ENCODE peak calls at places on chromosomes 3 and 15, in eight cellular contexts. One of them, this sample, is unnamed.

GRCh38 chr15:38589502-38589901 is 24.9 kb upstream of the RASGRP1 start:
- DNase-seq in SJSA1: no peak
- DNase-seq in H1: no peak
- DNase-seq in upper lobe of right lung: no peak
- DNase-seq in CD4-positive, CD25-positive, alpha-beta regulatory T cell: no peak
- DNase-seq in tibial nerve: no peak
- DNase-seq in fibroblast of lung: peak; percentile 64
- DNase-seq in right cardiac atrium: no peak
- DNase-seq in this sample: no peak

GRCh38 chr3:157175678-157176077 is 15.7 kb upstream of the CCNL1 start:
- DNase-seq in right cardiac atrium: peak; percentile 68
- DNase-seq in upper lobe of right lung: peak; percentile 70
- DNase-seq in tibial nerve: no peak
- DNase-seq in CD4-positive, CD25-positive, alpha-beta regulatory T cell: no peak
- DNase-seq in fibroblast of lung: peak; percentile 33
- DNase-seq in H1: no peak
- DNase-seq in SJSA1: no peak
- DNase-seq in this sample: peak; percentile 77

GRCh38 chr15:46343527-46343926 is 708.7 kb downstream of the SQOR start:
- DNase-seq in right cardiac atrium: no peak
- DNase-seq in CD4-positive, CD25-positive, alpha-beta regulatory T cell: no peak
- DNase-seq in SJSA1: no peak
- DNase-seq in H1: no peak
- DNase-seq in upper lobe of right lung: no peak
- DNase-seq in tibial nerve: no peak
- DNase-seq in fibroblast of lung: no peak
- DNase-seq in this sample: no peak

GRCh38 chr3:52327486-52328290 is 11.6 kb downstream of the DNAH1 start:
- DNase-seq in CD4-positive, CD25-positive, alpha-beta regulatory T cell: no peak
- DNase-seq in H1: no peak
- DNase-seq in fibroblast of lung: no peak
- DNase-seq in tibial nerve: no peak
- DNase-seq in upper lobe of right lung: no peak
- DNase-seq in right cardiac atrium: no peak
- DNase-seq in SJSA1: no peak
- DNase-seq in this sample: no peak

GRCh38 chr3:171591059-171591458 is 130.9 kb upstream of the TNIK start:
- DNase-seq in tibial nerve: no peak
- DNase-seq in fibroblast of lung: no peak
- DNase-seq in H1: no peak
- DNase-seq in CD4-positive, CD25-positive, alpha-beta regulatory T cell: no peak
- DNase-seq in upper lobe of right lung: no peak
- DNase-seq in SJSA1: no peak
- DNase-seq in right cardiac atrium: no peak
- DNase-seq in this sample: no peak

GRCh38 chr15:31171731-31172130 is 70.2 kb upstream of the TRPM1 start:
- DNase-seq in fibroblast of lung: no peak
- DNase-seq in CD4-positive, CD25-positive, alpha-beta regulatory T cell: no peak
- DNase-seq in SJSA1: no peak
- DNase-seq in upper lobe of right lung: no peak
- DNase-seq in H1: no peak
- DNase-seq in right cardiac atrium: no peak
- DNase-seq in tibial nerve: no peak
- DNase-seq in this sample: no peak

GRCh38 chr3:106277731-106278130 is 408.9 kb upstream of the CBLB start:
- DNase-seq in SJSA1: no peak
- DNase-seq in upper lobe of right lung: no peak
- DNase-seq in tibial nerve: no peak
- DNase-seq in CD4-positive, CD25-positive, alpha-beta regulatory T cell: no peak
- DNase-seq in fibroblast of lung: no peak
- DNase-seq in H1: no peak
- DNase-seq in right cardiac atrium: no peak
- DNase-seq in this sample: no peak

GRCh38 chr3:184110316-184110725 is 13.5 kb downstream of the HTR3E start:
- DNase-seq in SJSA1: peak; percentile 87
- DNase-seq in fibroblast of lung: peak; percentile 28
- DNase-seq in CD4-positive, CD25-positive, alpha-beta regulatory T cell: no peak
- DNase-seq in upper lobe of right lung: no peak
- DNase-seq in H1: no peak
- DNase-seq in tibial nerve: no peak
- DNase-seq in right cardiac atrium: no peak
- DNase-seq in this sample: no peak

GRCh38 chr3:190831225-190831624 is 31.3 kb downstream of the GMNC start:
- DNase-seq in SJSA1: no peak
- DNase-seq in right cardiac atrium: no peak
- DNase-seq in tibial nerve: no peak
- DNase-seq in fibroblast of lung: no peak
- DNase-seq in upper lobe of right lung: no peak
- DNase-seq in CD4-positive, CD25-positive, alpha-beta regulatory T cell: no peak
- DNase-seq in H1: no peak
- DNase-seq in this sample: no peak

GRCh38 chr15:22895465-22896190 is 57.2 kb downstream of the NIPA2 start:
- DNase-seq in fibroblast of lung: peak; percentile 29
- DNase-seq in CD4-positive, CD25-positive, alpha-beta regulatory T cell: no peak
- DNase-seq in upper lobe of right lung: no peak
- DNase-seq in right cardiac atrium: no peak
- DNase-seq in H1: no peak
- DNase-seq in SJSA1: no peak
- DNase-seq in tibial nerve: no peak
- DNase-seq in this sample: peak; percentile 46

GRCh38 chr3:115402651-115403050 is 220.7 kb upstream of the GAP43 start:
- DNase-seq in fibroblast of lung: no peak
- DNase-seq in right cardiac atrium: no peak
- DNase-seq in CD4-positive, CD25-positive, alpha-beta regulatory T cell: no peak
- DNase-seq in upper lobe of right lung: no peak
- DNase-seq in tibial nerve: no peak
- DNase-seq in SJSA1: no peak
- DNase-seq in H1: no peak
- DNase-seq in this sample: no peak

GRCh38 chr3:13041113-13041776 is 32.0 kb downstream of the IQSEC1 start:
- DNase-seq in CD4-positive, CD25-positive, alpha-beta regulatory T cell: no peak
- DNase-seq in tibial nerve: no peak
- DNase-seq in upper lobe of right lung: no peak
- DNase-seq in right cardiac atrium: peak; percentile 44
- DNase-seq in fibroblast of lung: no peak
- DNase-seq in H1: no peak
- DNase-seq in SJSA1: no peak
- DNase-seq in this sample: no peak

GRCh38 chr3:156693166-156693565 is 18.8 kb downstream of the TIPARP start:
- DNase-seq in tibial nerve: no peak
- DNase-seq in fibroblast of lung: peak; percentile 47
- DNase-seq in CD4-positive, CD25-positive, alpha-beta regulatory T cell: no peak
- DNase-seq in right cardiac atrium: no peak
- DNase-seq in H1: no peak
- DNase-seq in SJSA1: no peak
- DNase-seq in upper lobe of right lung: no peak
- DNase-seq in this sample: no peak

GRCh38 chr3:101873619-101874018 is 24.3 kb downstream of the NFKBIZ start:
- DNase-seq in upper lobe of right lung: no peak
- DNase-seq in right cardiac atrium: no peak
- DNase-seq in SJSA1: no peak
- DNase-seq in H1: no peak
- DNase-seq in fibroblast of lung: peak; percentile 91
- DNase-seq in CD4-positive, CD25-positive, alpha-beta regulatory T cell: no peak
- DNase-seq in tibial nerve: no peak
- DNase-seq in this sample: no peak

GRCh38 chr3:38968891-38969290 is 82.9 kb downstream of the SCN11A start:
- DNase-seq in CD4-positive, CD25-positive, alpha-beta regulatory T cell: no peak
- DNase-seq in H1: no peak
- DNase-seq in upper lobe of right lung: no peak
- DNase-seq in SJSA1: no peak
- DNase-seq in tibial nerve: no peak
- DNase-seq in fibroblast of lung: no peak
- DNase-seq in right cardiac atrium: no peak
- DNase-seq in this sample: no peak

GRCh38 chr15:75565062-75565970 is 13.8 kb downstream of the PTPN9 start:
- DNase-seq in tibial nerve: no peak
- DNase-seq in fibroblast of lung: no peak
- DNase-seq in upper lobe of right lung: no peak
- DNase-seq in right cardiac atrium: no peak
- DNase-seq in H1: no peak
- DNase-seq in SJSA1: no peak
- DNase-seq in CD4-positive, CD25-positive, alpha-beta regulatory T cell: no peak
- DNase-seq in this sample: no peak

GRCh38 chr15:84874991-84875390 is 9.5 kb upstream of the SLC28A1 start:
- DNase-seq in upper lobe of right lung: no peak
- DNase-seq in H1: no peak
- DNase-seq in SJSA1: no peak
- DNase-seq in fibroblast of lung: no peak
- DNase-seq in right cardiac atrium: no peak
- DNase-seq in tibial nerve: no peak
- DNase-seq in CD4-positive, CD25-positive, alpha-beta regulatory T cell: no peak
- DNase-seq in this sample: no peak

GRCh38 chr15:31477301-31477700 is 150.7 kb downstream of the KLF13 start:
- DNase-seq in right cardiac atrium: no peak
- DNase-seq in upper lobe of right lung: no peak
- DNase-seq in SJSA1: no peak
- DNase-seq in fibroblast of lung: no peak
- DNase-seq in tibial nerve: no peak
- DNase-seq in CD4-positive, CD25-positive, alpha-beta regulatory T cell: no peak
- DNase-seq in H1: no peak
- DNase-seq in this sample: no peak

GRCh38 chr15:42772126-42772525 is 35.2 kb upstream of the CDAN1 start:
- DNase-seq in SJSA1: no peak
- DNase-seq in right cardiac atrium: peak; percentile 82
- DNase-seq in tibial nerve: no peak
- DNase-seq in upper lobe of right lung: no peak
- DNase-seq in CD4-positive, CD25-positive, alpha-beta regulatory T cell: no peak
- DNase-seq in H1: no peak
- DNase-seq in fibroblast of lung: peak; percentile 11
- DNase-seq in this sample: peak; percentile 61

GRCh38 chr3:119035014-119035346 is 334 bp upstream of the IGSF11 start:
- DNase-seq in upper lobe of right lung: no peak
- DNase-seq in right cardiac atrium: no peak
- DNase-seq in CD4-positive, CD25-positive, alpha-beta regulatory T cell: no peak
- DNase-seq in H1: no peak
- DNase-seq in fibroblast of lung: no peak
- DNase-seq in tibial nerve: no peak
- DNase-seq in SJSA1: no peak
- DNase-seq in this sample: no peak

GRCh38 chr3:119033393-119034255 is 1.0 kb downstream of the IGSF11 start:
- DNase-seq in fibroblast of lung: no peak
- DNase-seq in CD4-positive, CD25-positive, alpha-beta regulatory T cell: no peak
- DNase-seq in right cardiac atrium: no peak
- DNase-seq in H1: no peak
- DNase-seq in SJSA1: no peak
- DNase-seq in upper lobe of right lung: no peak
- DNase-seq in tibial nerve: no peak
- DNase-seq in this sample: no peak

GRCh38 chr3:119034256-119035013 is at the start of gene IGSF11:
- DNase-seq in tibial nerve: peak; percentile 53
- DNase-seq in CD4-positive, CD25-positive, alpha-beta regulatory T cell: peak; percentile 32
- DNase-seq in right cardiac atrium: peak; percentile 91
- DNase-seq in upper lobe of right lung: peak; percentile 79
- DNase-seq in H1: peak; percentile 86
- DNase-seq in SJSA1: peak; percentile 52
- DNase-seq in fibroblast of lung: peak; percentile 26
- DNase-seq in this sample: peak; percentile 59
- H3K4me3 ChIP-seq in tibial nerve: peak within 1 kb of the TSS; percentile 49
- H3K4me3 ChIP-seq in CD4-positive, CD25-positive, alpha-beta regulatory T cell: no peak within 1 kb of the TSS
- H3K4me3 ChIP-seq in right cardiac atrium: peak within 1 kb of the TSS; percentile 40
- H3K4me3 ChIP-seq in upper lobe of right lung: peak within 1 kb of the TSS; percentile 56
- H3K4me3 ChIP-seq in H1: peak within 1 kb of the TSS; percentile 56
- H3K4me3 ChIP-seq in SJSA1: peak within 1 kb of the TSS; percentile 45
- H3K4me3 ChIP-seq in fibroblast of lung: peak within 1 kb of the TSS; percentile 54
- H3K4me3 ChIP-seq in this sample: no peak within 1 kb of the TSS

DNA sequence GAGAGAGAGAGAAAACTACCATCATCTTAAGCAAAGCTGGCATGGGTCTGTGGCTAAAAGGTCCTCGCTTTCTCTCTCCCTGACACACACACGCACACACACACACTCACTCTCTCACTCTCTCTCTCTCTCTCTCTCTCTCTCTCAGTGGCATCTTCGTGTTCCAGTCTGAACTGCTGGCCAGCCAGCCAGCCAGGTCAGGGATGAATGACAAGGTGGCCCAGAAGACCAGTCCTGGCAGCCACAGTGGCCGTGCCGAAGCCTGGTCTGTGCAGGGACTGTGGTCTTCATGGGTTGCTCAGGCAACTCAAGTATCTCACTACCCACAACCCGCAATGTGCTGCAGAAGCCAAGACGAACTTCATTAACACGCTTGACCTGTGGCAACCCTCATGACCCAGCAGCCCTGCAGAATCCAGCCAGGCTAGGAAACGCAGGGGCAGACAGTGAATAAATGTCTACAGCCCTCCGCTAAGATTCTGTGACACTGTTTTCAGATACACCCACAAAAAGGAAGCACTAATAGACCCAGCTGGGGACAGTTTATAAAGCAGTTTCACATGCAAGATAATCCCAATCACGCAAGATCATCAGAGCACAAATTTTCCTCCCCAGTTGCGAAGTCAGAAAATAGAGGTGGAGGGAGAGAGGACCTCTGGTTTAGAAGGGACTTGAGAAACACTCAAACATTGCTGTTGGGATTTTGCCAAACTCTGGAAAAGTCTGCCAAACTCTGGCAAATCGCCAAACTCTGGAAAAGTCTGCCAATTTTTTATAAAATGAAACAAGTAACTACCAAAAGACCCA is 66.4 kb downstream of the XXYLT1 start:
- DNase-seq in right cardiac atrium: no peak
- DNase-seq in upper lobe of right lung: no peak
- DNase-seq in fibroblast of lung: peak; percentile 88
- DNase-seq in tibial nerve: no peak
- DNase-seq in CD4-positive, CD25-positive, alpha-beta regulatory T cell: no peak
- DNase-seq in SJSA1: no peak
- DNase-seq in H1: no peak
- DNase-seq in this sample: no peak
- H3K27ac ChIP-seq in right cardiac atrium: peak overlapping the region; percentile 6
- H3K27ac ChIP-seq in upper lobe of right lung: peak overlapping the region; percentile 72
- H3K27ac ChIP-seq in fibroblast of lung: peak overlapping the region; percentile 83
- H3K27ac ChIP-seq in tibial nerve: no peak overlapping the region
- H3K27ac ChIP-seq in CD4-positive, CD25-positive, alpha-beta regulatory T cell: no peak overlapping the region
- H3K27ac ChIP-seq in SJSA1: peak overlapping the region; percentile 51
- H3K27ac ChIP-seq in H1: no peak overlapping the region
- H3K27ac ChIP-seq in this sample: no peak overlapping the region

GRCh38 chr3:73471986-73472385 is 152.8 kb downstream of the PDZRN3 start:
- DNase-seq in tibial nerve: no peak
- DNase-seq in CD4-positive, CD25-positive, alpha-beta regulatory T cell: no peak
- DNase-seq in H1: no peak
- DNase-seq in SJSA1: no peak
- DNase-seq in right cardiac atrium: no peak
- DNase-seq in fibroblast of lung: no peak
- DNase-seq in upper lobe of right lung: no peak
- DNase-seq in this sample: no peak
- H3K4me1 ChIP-seq in tibial nerve: peaks cover 21% of the 10 kb centered on the region
- H3K4me1 ChIP-seq in CD4-positive, CD25-positive, alpha-beta regulatory T cell: no peaks in the 10 kb centered on the region
- H3K4me1 ChIP-seq in H1: peaks cover 9% of the 10 kb centered on the region
- H3K4me1 ChIP-seq in SJSA1: no peaks in the 10 kb centered on the region
- H3K4me1 ChIP-seq in right cardiac atrium: peaks cover 3% of the 10 kb centered on the region
- H3K4me1 ChIP-seq in fibroblast of lung: no peaks in the 10 kb centered on the region
- H3K4me1 ChIP-seq in upper lobe of right lung: no peaks in the 10 kb centered on the region
- H3K4me1 ChIP-seq in this sample: peaks cover 19% of the 10 kb centered on the region

DNA sequence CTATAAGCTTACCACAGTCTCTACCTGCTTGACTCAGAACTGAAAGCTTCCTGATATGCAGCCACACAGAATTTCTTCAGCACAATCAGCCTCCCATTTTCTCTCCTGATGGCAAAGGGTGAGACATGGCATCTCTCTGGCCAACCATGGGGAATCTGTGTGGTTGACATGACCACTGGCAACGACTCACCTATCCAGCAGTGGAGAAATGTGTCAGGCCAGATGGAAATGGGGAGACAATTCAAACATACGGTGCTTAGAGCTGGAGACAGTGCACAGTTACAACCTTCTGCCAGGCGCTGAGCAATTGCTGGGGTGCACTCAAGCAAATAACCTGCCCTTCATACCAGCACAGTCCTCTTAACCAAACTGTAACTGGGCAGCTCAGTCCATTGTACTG is 3.6 kb downstream of the ZNF385D start:
- DNase-seq in upper lobe of right lung: no peak
- DNase-seq in right cardiac atrium: no peak
- DNase-seq in SJSA1: no peak
- DNase-seq in fibroblast of lung: peak; percentile 19
- DNase-seq in tibial nerve: no peak
- DNase-seq in H1: no peak
- DNase-seq in CD4-positive, CD25-positive, alpha-beta regulatory T cell: no peak
- DNase-seq in this sample: no peak
- H3K4me3 ChIP-seq in upper lobe of right lung: no peak overlapping the region
- H3K4me3 ChIP-seq in right cardiac atrium: no peak overlapping the region
- H3K4me3 ChIP-seq in SJSA1: no peak overlapping the region
- H3K4me3 ChIP-seq in fibroblast of lung: no peak overlapping the region
- H3K4me3 ChIP-seq in tibial nerve: no peak overlapping the region
- H3K4me3 ChIP-seq in H1: no peak overlapping the region
- H3K4me3 ChIP-seq in CD4-positive, CD25-positive, alpha-beta regulatory T cell: no peak overlapping the region
- H3K4me3 ChIP-seq in this sample: peak overlapping the region; percentile 100